ENCODE peak calls at places on chromosomes 16 and 17, in nine cellular contexts. K, V, D, J, I, X, L, F and A are unnamed samples.

GRCh38 chr17:61416540-61417363 is 17.1 kb downstream of the TBX2 start:
- DNase-seq in K (peak), V (peak), D (peak), J (no peak), I (peak), X (peak), L (no peak), F (peak), A (peak)

GRCh38 chr16:76450890-76451289 is 173.7 kb downstream of the CNTNAP4 start:
- DNase-seq in K (no peak), V (no peak), D (no peak), J (no peak), I (no peak), X (no peak), L (no peak), F (no peak), A (no peak)

GRCh38 chr17:1002771-1003555 is 6.0 kb downstream of the TIMM22 start:
- DNase-seq in K (peak), V (no peak), D (no peak), J (no peak), I (no peak), X (no peak), L (no peak), F (peak), A (no peak)

GRCh38 chr17:67198131-67198530 is 46.9 kb downstream of the HELZ start:
- DNase-seq in K (no peak), V (no peak), D (no peak), J (no peak), I (no peak), X (no peak), L (no peak), F (no peak), A (no peak)

GRCh38 chr16:87007907-87008306 is 309.3 kb downstream of the C16orf95 start:
- DNase-seq in K (no peak), V (peak), D (no peak), J (no peak), I (no peak), X (no peak), L (no peak), F (no peak), A (no peak)

GRCh38 chr17:33202011-33202410 is 91.1 kb downstream of the ASIC2 start:
- DNase-seq in K (no peak), V (no peak), D (no peak), J (no peak), I (no peak), X (no peak), L (no peak), F (no peak), A (no peak)

GRCh38 chr17:43126911-43127290 is 1.7 kb upstream of the BRCA1 start:
- DNase-seq in K (no peak), V (peak), D (no peak), J (no peak), I (no peak), X (no peak), L (no peak), F (no peak), A (no peak)

GRCh38 chr17:40190197-40191021 is 13.1 kb downstream of the RAPGEFL1 start:
- DNase-seq in K (no peak), V (no peak), D (no peak), J (peak), I (no peak), X (peak), L (no peak), F (no peak), A (no peak)

GRCh38 chr17:57971572-57971971 is 16.4 kb upstream of the CUEDC1 start:
- DNase-seq in K (no peak), V (no peak), D (no peak), J (no peak), I (no peak), X (no peak), L (no peak), F (no peak), A (peak)

GRCh38 chr16:23452221-23452571 is 793 bp downstream of the COG7 start:
- DNase-seq in K (no peak), V (no peak), D (no peak), J (no peak), I (no peak), X (no peak), L (no peak), F (no peak), A (no peak)

GRCh38 chr17:42163113-42163512 is 8.3 kb upstream of the RAB5C start:
- DNase-seq in K (no peak), V (no peak), D (no peak), J (no peak), I (no peak), X (no peak), L (no peak), F (no peak), A (no peak)

GRCh38 chr17:66691644-66692500 is 143.0 kb upstream of the CACNG5 start:
- DNase-seq in K (peak), V (no peak), D (no peak), J (peak), I (no peak), X (peak), L (no peak), F (peak), A (no peak)

GRCh38 chr17:3710951-3711383 is 12.7 kb upstream of the HASPIN start:
- DNase-seq in K (peak), V (no peak), D (no peak), J (no peak), I (no peak), X (peak), L (peak), F (peak), A (no peak)

GRCh38 chr17:12665263-12666210 is at the start of gene MYOCD:
- DNase-seq in K (no peak), V (peak), D (peak), J (no peak), I (no peak), X (no peak), L (no peak), F (no peak), A (no peak)

GRCh38 chr16:53817117-53817516 is 113.2 kb downstream of the FTO start:
- DNase-seq in K (peak), V (no peak), D (no peak), J (no peak), I (no peak), X (peak), L (no peak), F (peak), A (no peak)

GRCh38 chr16:74372953-74373846 is 2.9 kb upstream of the NPIPB15 start:
- DNase-seq in K (no peak), V (no peak), D (no peak), J (no peak), I (no peak), X (no peak), L (no peak), F (no peak), A (no peak)

GRCh38 chr16:53071748-53072301 is 17.0 kb downstream of the CHD9 start:
- DNase-seq in K (peak), V (peak), D (peak), J (no peak), I (no peak), X (no peak), L (no peak), F (peak), A (no peak)

GRCh38 chr16:70396209-70396904 is 42.5 kb downstream of the ST3GAL2 start:
- DNase-seq in K (peak), V (no peak), D (no peak), J (no peak), I (peak), X (no peak), L (no peak), F (no peak), A (no peak)

GRCh38 chr16:26664086-26664485 is 402.6 kb upstream of the C16orf82 start:
- DNase-seq in K (no peak), V (no peak), D (no peak), J (no peak), I (no peak), X (no peak), L (no peak), F (no peak), A (no peak)

GRCh38 chr17:33973491-33973890 is 281.6 kb upstream of the CCL2 start:
- DNase-seq in K (no peak), V (no peak), D (no peak), J (no peak), I (no peak), X (no peak), L (no peak), F (no peak), A (no peak)

GRCh38 chr17:11855306-11855705 is 142.0 kb downstream of the ZNF18 start:
- DNase-seq in K (no peak), V (no peak), D (no peak), J (no peak), I (no peak), X (no peak), L (no peak), F (no peak), A (no peak)

GRCh38 chr16:73126453-73126853 is 78.5 kb upstream of the ZFHX3 start:
- DNase-seq in K (peak), V (peak), D (no peak), J (no peak), I (no peak), X (peak), L (no peak), F (peak), A (no peak)

GRCh38 chr16:4225075-4225474 is 16.8 kb downstream of the SRL start:
- DNase-seq in K (no peak), V (no peak), D (no peak), J (no peak), I (no peak), X (no peak), L (no peak), F (no peak), A (no peak)

GRCh38 chr17:61947367-61948078 is 19.7 kb upstream of the INTS2 start:
- DNase-seq in K (no peak), V (no peak), D (no peak), J (no peak), I (no peak), X (no peak), L (no peak), F (no peak), A (peak)

GRCh38 chr16:64489449-64489848 is 632.4 kb downstream of the CDH11 start:
- DNase-seq in K (no peak), V (no peak), D (no peak), J (no peak), I (no peak), X (peak), L (no peak), F (peak), A (peak)

GRCh38 chr17:19410875-19411291 is at the start of gene RNF112:
- DNase-seq in K (peak), V (no peak), D (no peak), J (no peak), I (no peak), X (no peak), L (no peak), F (peak), A (no peak)

GRCh38 chr16:85206472-85207356 is 94.4 kb upstream of the CIBAR2 start:
- DNase-seq in K (peak), V (peak), D (peak), J (no peak), I (peak), X (no peak), L (no peak), F (peak), A (no peak)

GRCh38 chr16:57225978-57226377 is 19.1 kb upstream of the ARL2BP start:
- DNase-seq in K (no peak), V (no peak), D (no peak), J (no peak), I (no peak), X (no peak), L (no peak), F (no peak), A (no peak)

GRCh38 chr16:9549487-9549886 is 458.0 kb downstream of the HAPSTR1 start:
- DNase-seq in K (no peak), V (no peak), D (no peak), J (no peak), I (no peak), X (no peak), L (no peak), F (no peak), A (no peak)

GRCh38 chr16:84844049-84844350 is 24.2 kb downstream of the CRISPLD2 start:
- DNase-seq in K (no peak), V (peak), D (no peak), J (no peak), I (no peak), X (no peak), L (no peak), F (no peak), A (no peak)

GRCh38 chr16:57118461-57119084 is 26.2 kb downstream of the CPNE2 start:
- DNase-seq in K (no peak), V (no peak), D (no peak), J (no peak), I (no peak), X (no peak), L (no peak), F (no peak), A (no peak)

GRCh38 chr17:74671031-74671771 is 41.5 kb downstream of the CD300LF start:
- DNase-seq in K (peak), V (no peak), D (peak), J (peak), I (peak), X (peak), L (peak), F (peak), A (peak)

GRCh38 chr17:7652659-7653343 is 2.1 kb downstream of the ATP1B2 start:
- DNase-seq in K (no peak), V (no peak), D (no peak), J (no peak), I (no peak), X (no peak), L (no peak), F (no peak), A (no peak)

DNA sequence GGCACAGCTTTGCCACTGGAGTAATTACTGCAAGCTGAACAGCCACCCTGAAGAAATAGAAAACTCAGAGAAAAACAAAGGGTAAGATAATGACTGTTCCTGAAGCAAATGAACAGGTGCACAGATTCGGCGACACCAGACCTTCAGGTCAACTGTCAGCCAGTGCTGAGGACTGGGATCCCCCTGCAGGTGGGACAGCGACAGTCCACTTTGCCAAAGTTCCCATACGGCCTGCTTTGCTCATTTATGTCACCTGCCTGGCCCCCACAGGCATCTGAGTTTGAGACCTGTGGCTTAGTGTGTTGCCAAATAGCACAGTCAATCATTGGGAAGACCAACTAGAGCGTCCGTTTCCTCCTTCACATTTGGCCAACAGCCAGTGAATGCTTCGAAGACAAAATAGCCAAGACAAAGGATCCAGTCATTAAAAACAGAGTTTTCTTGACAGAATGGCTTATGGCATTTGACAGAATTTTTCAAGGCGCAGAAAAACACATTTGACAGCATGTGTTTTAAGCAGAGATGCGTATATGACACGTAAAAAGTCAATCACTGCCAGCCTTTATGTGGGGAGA is 113.8 kb downstream of the ABCC12 start:
- DNase-seq in K (no peak), V (no peak), D (no peak), J (no peak), I (no peak), X (no peak), L (no peak), F (no peak), A (no peak)
- TF ChIP-seq CTCF in K (no peak), V (no peak), D (no peak), J (no peak), I (no peak), X (peak), L (no peak), F (no peak), A (peak)

DNA sequence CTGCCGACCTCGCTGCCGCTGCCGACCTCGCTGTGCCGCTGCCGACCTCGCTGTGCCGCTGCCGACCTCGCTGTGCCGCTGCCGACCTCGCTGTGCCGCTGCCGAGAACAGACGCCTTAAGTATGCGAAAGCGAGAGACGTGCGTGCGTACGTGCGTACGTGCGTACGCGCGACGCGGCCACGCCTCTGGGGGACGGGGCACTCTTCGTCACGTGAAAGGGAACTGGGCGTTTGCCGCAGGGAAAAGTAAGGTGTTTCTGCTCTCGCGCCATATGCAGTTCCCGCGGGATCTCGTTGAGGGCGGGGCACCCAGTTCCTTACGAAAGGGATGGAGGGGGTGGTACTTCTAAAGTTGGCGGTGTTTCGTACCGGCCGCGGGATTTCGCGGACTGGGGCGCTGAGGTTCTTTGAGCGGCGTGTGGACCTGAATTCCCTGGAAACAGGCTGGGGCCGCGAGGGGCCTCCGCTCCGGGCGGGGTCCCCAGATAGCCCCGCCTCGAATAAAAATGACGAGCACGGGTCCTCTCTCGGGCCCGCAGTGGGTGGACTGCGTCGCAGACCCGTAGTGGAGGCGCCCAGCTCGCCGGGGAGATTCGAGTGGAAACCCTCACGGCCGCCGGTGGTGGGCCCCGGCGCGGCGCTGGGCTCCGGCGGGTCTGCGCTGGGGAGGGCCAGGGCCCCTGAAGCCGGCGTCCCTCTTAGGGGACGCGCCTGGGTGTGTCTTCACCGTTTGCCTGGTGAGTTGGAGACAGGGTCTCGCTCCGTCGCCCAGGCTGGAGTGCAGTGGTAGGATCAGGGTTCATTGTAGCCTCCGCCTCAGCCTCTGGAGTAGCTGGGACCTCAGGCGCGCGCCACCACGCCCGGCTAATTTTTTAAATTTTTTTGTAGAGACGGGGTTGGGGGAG is at the start of gene EIF4A3:
- DNase-seq in K (peak), V (peak), D (peak), J (peak), I (peak), X (peak), L (peak), F (peak), A (peak)
- TF ChIP-seq CTCF in K (no peak), V (no peak), D (no peak), J (no peak), I (peak), X (no peak), L (no peak), F (no peak), A (peak)

GRCh38 chr17:35665662-35666061 is 65.8 kb upstream of the RASL10B start:
- DNase-seq in K (no peak), V (no peak), D (no peak), J (no peak), I (no peak), X (no peak), L (no peak), F (no peak), A (no peak)

GRCh38 chr17:35664685-35665084 is 66.8 kb upstream of the RASL10B start:
- DNase-seq in K (no peak), V (no peak), D (no peak), J (no peak), I (no peak), X (no peak), L (no peak), F (no peak), A (no peak)

GRCh38 chr17:35666070-35666469 is 65.4 kb upstream of the RASL10B start:
- DNase-seq in K (peak), V (no peak), D (no peak), J (no peak), I (no peak), X (no peak), L (no peak), F (peak), A (no peak)

GRCh38 chr17:35655303-35655702 is 68.2 kb downstream of the AP2B1 start:
- DNase-seq in K (no peak), V (no peak), D (no peak), J (no peak), I (no peak), X (no peak), L (no peak), F (no peak), A (no peak)

DNA sequence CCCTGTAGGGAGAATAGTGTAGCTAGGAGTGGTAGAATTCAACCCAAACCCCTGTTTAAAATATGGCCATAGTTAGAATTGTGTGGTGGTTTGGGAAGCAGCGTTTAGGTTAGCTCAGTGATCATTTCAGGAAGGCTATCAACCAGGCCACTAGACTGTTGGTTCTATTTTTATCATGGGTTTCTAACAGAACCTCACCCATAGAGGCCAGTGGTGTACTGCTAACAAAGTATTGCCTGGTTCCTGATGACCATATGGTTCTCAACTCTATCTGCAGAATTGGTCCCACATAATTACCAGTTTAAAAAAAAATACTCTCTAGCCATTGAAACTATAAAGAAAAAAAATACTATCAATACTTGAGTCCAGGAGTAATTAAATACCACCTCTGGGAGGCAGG is 70.5 kb upstream of the RASL10B start:
- DNase-seq in K (no peak), V (no peak), D (no peak), J (no peak), I (no peak), X (no peak), L (no peak), F (no peak), A (no peak)
- TF ChIP-seq CTCF in K (no peak), V (no peak), D (no peak), J (no peak), I (peak), X (no peak), L (no peak), F (no peak), A (no peak)

DNA sequence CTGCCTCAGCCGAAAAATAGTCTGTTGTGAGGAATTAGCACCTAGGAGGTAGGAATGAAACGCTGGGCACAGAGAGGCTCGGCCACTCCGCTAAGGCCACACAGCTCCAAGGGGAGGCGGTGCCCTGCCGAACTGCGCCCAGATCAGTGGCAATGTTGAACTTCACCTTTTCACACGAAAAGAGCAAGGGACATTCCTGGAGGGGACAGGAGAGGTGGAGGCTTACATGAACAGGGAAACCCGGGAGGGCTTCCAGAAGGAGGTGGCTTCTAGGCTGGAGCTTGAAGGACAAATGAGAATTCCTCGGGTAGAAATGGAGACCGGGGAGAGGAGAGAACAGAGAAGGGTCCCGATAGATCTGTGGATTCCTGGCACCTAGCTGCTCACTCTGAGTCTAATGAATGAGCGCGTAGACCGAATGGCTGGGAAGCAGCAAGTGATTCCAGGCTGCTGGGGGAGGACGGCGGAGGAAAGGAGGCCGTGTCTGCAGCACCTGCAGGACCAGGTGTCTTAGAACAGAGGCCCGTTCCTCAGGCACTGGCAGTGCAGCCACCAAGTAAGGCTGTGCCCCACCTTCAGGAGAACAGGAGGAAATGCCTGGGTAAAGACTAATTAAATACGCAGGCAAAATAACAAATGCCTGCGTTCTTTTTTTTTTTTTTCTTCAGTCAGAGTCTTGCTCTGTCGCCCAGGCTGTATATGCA is 723 bp upstream of the SLC38A10 start:
- DNase-seq in K (peak), V (no peak), D (no peak), J (no peak), I (peak), X (peak), L (no peak), F (peak), A (peak)
- TF ChIP-seq CTCF in K (peak), V (no peak), D (no peak), J (no peak), I (peak), X (peak), L (no peak), F (peak), A (peak)